ENCODE peak calls at places on chromosomes 3 and 15, in nine cellular contexts. D is mammary epithelial cell; U is neuronal stem cell; V is CD4-positive, alpha-beta T cell; L is hepatocyte; W is right lobe of liver; R is PC-3; S is suprapubic skin; N is substantia nigra. B is an unnamed sample.

GRCh38 chr15:68126415-68126814 is 72.3 kb downstream of the PIAS1 start:
- DNase-seq in D (peak; percentile 14), U (no peak), V (no peak), L (no peak), W (no peak), R (no peak), S (no peak), N (no peak), B (no peak)

GRCh38 chr15:63277044-63277892 is at the start of gene APH1B:
- DNase-seq in D (peak; percentile 56), U (peak; percentile 63), V (peak; percentile 61), L (peak; percentile 90), W (peak; percentile 89), R (peak; percentile 56), S (peak; percentile 93), N (peak; percentile 68), B (peak; percentile 67)

GRCh38 chr3:197023998-197024651 is 5.5 kb downstream of the MELTF start:
- DNase-seq in D (no peak), U (no peak), V (no peak), L (peak; percentile 7), W (no peak), R (no peak), S (no peak), N (no peak), B (no peak)

GRCh38 chr3:11655188-11655928 is 11.6 kb upstream of the VGLL4 start:
- DNase-seq in D (no peak), U (no peak), V (no peak), L (no peak), W (no peak), R (peak; percentile 31), S (no peak), N (no peak), B (no peak)

GRCh38 chr15:37973856-37974255 is 39.4 kb downstream of the TMCO5A start:
- DNase-seq in D (peak; percentile 17), U (no peak), V (no peak), L (no peak), W (no peak), R (peak; percentile 23), S (no peak), N (no peak), B (no peak)

GRCh38 chr3:61564405-61565059 is 3.2 kb downstream of the PTPRG start:
- DNase-seq in D (no peak), U (peak; percentile 72), V (no peak), L (peak; percentile 90), W (peak; percentile 85), R (no peak), S (peak; percentile 90), N (peak; percentile 20), B (peak; percentile 50)

GRCh38 chr3:195139091-195139875 is 131.7 kb downstream of the XXYLT1 start:
- DNase-seq in D (no peak), U (no peak), V (no peak), L (no peak), W (no peak), R (no peak), S (no peak), N (no peak), B (no peak)

GRCh38 chr15:40130799-40131502 is 22.3 kb upstream of the BMF start:
- DNase-seq in D (no peak), U (no peak), V (no peak), L (no peak), W (no peak), R (no peak), S (peak; percentile 20), N (no peak), B (no peak)

GRCh38 chr3:16069149-16069922 is 105.1 kb upstream of the GALNT15 start:
- DNase-seq in D (peak; percentile 68), U (no peak), V (no peak), L (peak; percentile 64), W (no peak), R (peak; percentile 97), S (no peak), N (no peak), B (no peak)

GRCh38 chr15:39140060-39140604 is 440.7 kb upstream of the THBS1 start:
- DNase-seq in D (peak; percentile 71), U (no peak), V (no peak), L (peak; percentile 62), W (no peak), R (peak; percentile 72), S (no peak), N (no peak), B (no peak)

GRCh38 chr3:14210281-14210670 is 31.7 kb downstream of the LSM3 start:
- DNase-seq in D (no peak), U (no peak), V (no peak), L (no peak), W (no peak), R (no peak), S (no peak), N (no peak), B (no peak)
- H3K27ac ChIP-seq in D (no peak overlapping the region), U (no peak overlapping the region), V (no peak overlapping the region), L (no peak overlapping the region), W (no peak overlapping the region), R (no peak overlapping the region), S (no peak overlapping the region), N (no peak overlapping the region), B (no peak overlapping the region)

DNA sequence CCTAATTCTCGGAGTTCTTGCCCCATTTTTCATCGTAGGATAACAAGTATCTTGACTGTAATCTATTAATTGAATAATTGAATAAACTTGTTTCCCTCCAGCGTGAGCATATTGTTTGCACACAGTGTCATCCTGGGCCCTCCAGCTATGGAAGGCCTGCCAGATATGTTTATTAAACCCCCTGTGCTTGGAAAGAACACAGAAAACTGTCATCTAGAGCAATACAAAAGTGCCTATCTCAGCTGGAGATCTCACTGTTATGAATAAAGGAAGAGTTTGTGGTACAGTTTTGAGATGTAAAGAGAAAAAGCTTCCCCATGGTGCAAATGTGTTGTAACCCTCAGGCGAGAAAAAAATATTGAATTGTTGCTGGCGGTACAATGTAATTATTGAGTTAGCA is 405.9 kb downstream of the SOX2 start:
- DNase-seq in D (no peak), U (no peak), V (no peak), L (no peak), W (no peak), R (no peak), S (no peak), N (no peak), B (no peak)
- H3K27ac ChIP-seq in D (no peak overlapping the region), U (no peak overlapping the region), V (no peak overlapping the region), L (no peak overlapping the region), W (no peak overlapping the region), R (no peak overlapping the region), S (no peak overlapping the region), N (no peak overlapping the region), B (no peak overlapping the region)

GRCh38 chr3:184354121-184354728 is 7.2 kb downstream of the CLCN2 start:
- DNase-seq in D (no peak), U (no peak), V (peak; percentile 56), L (peak; percentile 66), W (peak; percentile 61), R (peak; percentile 41), S (no peak), N (no peak), B (no peak)

GRCh38 chr3:184354740-184355139 is 6.7 kb downstream of the CLCN2 start:
- DNase-seq in D (no peak), U (no peak), V (no peak), L (no peak), W (no peak), R (no peak), S (no peak), N (no peak), B (no peak)

GRCh38 chr3:184357248-184358139 is 3.9 kb downstream of the CLCN2 start:
- DNase-seq in D (no peak), U (no peak), V (no peak), L (no peak), W (peak; percentile 35), R (no peak), S (no peak), N (no peak), B (no peak)

GRCh38 chr3:184353546-184353941 is 7.9 kb downstream of the CLCN2 start:
- DNase-seq in D (no peak), U (no peak), V (no peak), L (no peak), W (peak; percentile 35), R (no peak), S (no peak), N (no peak), B (no peak)

GRCh38 chr3:184355261-184356012 is 6.0 kb downstream of the CLCN2 start:
- DNase-seq in D (no peak), U (no peak), V (no peak), L (no peak), W (peak; percentile 37), R (no peak), S (no peak), N (no peak), B (no peak)
- H3K27ac ChIP-seq in D (no peak overlapping the region), U (no peak overlapping the region), V (no peak overlapping the region), L (no peak overlapping the region), W (no peak overlapping the region), R (no peak overlapping the region), S (no peak overlapping the region), N (no peak overlapping the region), B (no peak overlapping the region)

GRCh38 chr3:45922039-45922326 is 21.3 kb upstream of the CXCR6 start:
- DNase-seq in D (no peak), U (no peak), V (no peak), L (no peak), W (no peak), R (no peak), S (no peak), N (no peak), B (no peak)

GRCh38 chr3:45922950-45923590 is 20.2 kb upstream of the CXCR6 start:
- DNase-seq in D (no peak), U (no peak), V (no peak), L (no peak), W (no peak), R (no peak), S (no peak), N (no peak), B (no peak)

GRCh38 chr3:45921158-45922038 is 21.9 kb upstream of the CXCR6 start:
- DNase-seq in D (no peak), U (no peak), V (no peak), L (no peak), W (no peak), R (no peak), S (no peak), N (no peak), B (no peak)

GRCh38 chr3:45927881-45928280 is 15.4 kb upstream of the CXCR6 start:
- DNase-seq in D (no peak), U (no peak), V (no peak), L (no peak), W (no peak), R (no peak), S (no peak), N (no peak), B (no peak)

GRCh38 chr3:45923755-45924154 is 19.5 kb upstream of the CXCR6 start:
- DNase-seq in D (peak; percentile 71), U (no peak), V (no peak), L (no peak), W (no peak), R (peak; percentile 78), S (no peak), N (no peak), B (no peak)
- H3K27ac ChIP-seq in D (no peak overlapping the region), U (no peak overlapping the region), V (no peak overlapping the region), L (no peak overlapping the region), W (no peak overlapping the region), R (no peak overlapping the region), S (no peak overlapping the region), N (no peak overlapping the region), B (no peak overlapping the region)